ENCODE peak calls at places on chromosome 17, in nine cellular contexts. F, P, K, Z, G, S, N, U and Y are unnamed samples.

GRCh38 chr17:17555906-17556305 is 35.6 kb downstream of the PEMT start:
- DNase-seq in F (no peak), P (no peak), K (no peak), Z (peak), G (no peak), S (no peak), N (no peak), U (no peak), Y (no peak)

GRCh38 chr17:75891022-75891604 is 5.6 kb downstream of the TRIM65 start:
- DNase-seq in F (no peak), P (no peak), K (no peak), Z (no peak), G (no peak), S (no peak), N (no peak), U (no peak), Y (no peak)

GRCh38 chr17:41308251-41308917 is 725 bp downstream of the KRTAP16-1 start:
- DNase-seq in F (no peak), P (no peak), K (peak), Z (peak), G (no peak), S (no peak), N (peak), U (peak), Y (peak)

GRCh38 chr17:77718669-77718961 is 239.9 kb upstream of the TNRC6C start:
- DNase-seq in F (no peak), P (no peak), K (no peak), Z (no peak), G (no peak), S (no peak), N (no peak), U (no peak), Y (peak)

GRCh38 chr17:75077490-75078096 is 10.2 kb upstream of the SLC16A5 start:
- DNase-seq in F (no peak), P (no peak), K (peak), Z (peak), G (no peak), S (peak), N (peak), U (peak), Y (no peak)

GRCh38 chr17:46212634-46213435 is 19.6 kb upstream of the KANSL1 start:
- DNase-seq in F (peak), P (peak), K (no peak), Z (no peak), G (peak), S (peak), N (peak), U (peak), Y (peak)

GRCh38 chr17:77117415-77117814 is 23.4 kb upstream of the SEC14L1 start:
- DNase-seq in F (peak), P (no peak), K (no peak), Z (no peak), G (no peak), S (no peak), N (no peak), U (no peak), Y (no peak)

GRCh38 chr17:61393904-61394629 is 5.6 kb upstream of the TBX2 start:
- DNase-seq in F (peak), P (peak), K (no peak), Z (no peak), G (no peak), S (no peak), N (no peak), U (no peak), Y (peak)

GRCh38 chr17:64538508-64539120 is 31.8 kb downstream of the CEP95 start:
- DNase-seq in F (no peak), P (no peak), K (no peak), Z (no peak), G (no peak), S (no peak), N (no peak), U (no peak), Y (no peak)

GRCh38 chr17:40637931-40638330 is 9.7 kb downstream of the SMARCE1 start:
- DNase-seq in F (no peak), P (no peak), K (no peak), Z (no peak), G (no peak), S (no peak), N (no peak), U (no peak), Y (no peak)

GRCh38 chr17:78583091-78583490 is 5.9 kb upstream of the DNAH17 start:
- DNase-seq in F (peak), P (peak), K (no peak), Z (no peak), G (no peak), S (peak), N (no peak), U (no peak), Y (peak)

GRCh38 chr17:35743911-35744328 is 9.1 kb downstream of the GAS2L2 start:
- DNase-seq in F (peak), P (peak), K (no peak), Z (peak), G (peak), S (peak), N (no peak), U (no peak), Y (peak)

GRCh38 chr17:49887086-49887743 is 39.3 kb upstream of the TAC4 start:
- DNase-seq in F (no peak), P (peak), K (no peak), Z (no peak), G (peak), S (peak), N (no peak), U (no peak), Y (peak)

GRCh38 chr17:8420041-8420934 is 15.4 kb upstream of the NDEL1 start:
- DNase-seq in F (peak), P (peak), K (peak), Z (peak), G (no peak), S (no peak), N (peak), U (no peak), Y (peak)

GRCh38 chr17:15929941-15930340 is 15.0 kb upstream of the ADORA2B start:
- DNase-seq in F (no peak), P (no peak), K (no peak), Z (no peak), G (no peak), S (no peak), N (no peak), U (no peak), Y (peak)

GRCh38 chr17:50889528-50890118 is 23.5 kb upstream of the TOB1 start:
- DNase-seq in F (no peak), P (no peak), K (no peak), Z (no peak), G (no peak), S (no peak), N (no peak), U (no peak), Y (peak)

GRCh38 chr17:5826384-5826783 is 242.1 kb upstream of the NLRP1 start:
- DNase-seq in F (peak), P (peak), K (no peak), Z (no peak), G (no peak), S (no peak), N (no peak), U (no peak), Y (no peak)

GRCh38 chr17:80456465-80457235 is 19.8 kb downstream of the NPTX1 start:
- DNase-seq in F (no peak), P (peak), K (peak), Z (peak), G (no peak), S (no peak), N (peak), U (no peak), Y (no peak)

GRCh38 chr17:45346255-45347015 is 29.6 kb upstream of the MAP3K14 start:
- DNase-seq in F (no peak), P (no peak), K (no peak), Z (peak), G (no peak), S (no peak), N (peak), U (no peak), Y (no peak)

GRCh38 chr17:78532922-78533640 is 44.1 kb downstream of the DNAH17 start:
- DNase-seq in F (peak), P (peak), K (no peak), Z (no peak), G (peak), S (no peak), N (no peak), U (no peak), Y (peak)

GRCh38 chr17:77783991-77784820 is 174.3 kb upstream of the TNRC6C start:
- DNase-seq in F (no peak), P (no peak), K (no peak), Z (no peak), G (no peak), S (no peak), N (no peak), U (peak), Y (no peak)

GRCh38 chr17:1060991-1061390 is 64.1 kb downstream of the TIMM22 start:
- DNase-seq in F (peak), P (peak), K (no peak), Z (peak), G (peak), S (no peak), N (no peak), U (no peak), Y (no peak)